ENCODE peak calls at places on chromosomes 4 and X, in nine cellular contexts. B, R, J, X, S, Y, I, K and L are unnamed samples.

GRCh38 chr4:4440333-4441061 is 53.6 kb downstream of the NSG1 start:
- DNase-seq in I (no peak), J (no peak), X (no peak), Y (no peak), S (no peak), K (no peak), R (no peak), B (no peak), L (no peak)

GRCh38 chrX:140572724-140573123 is 67.9 kb upstream of the SOX3 start:
- DNase-seq in I (peak; percentile 8), Y (no peak), B (no peak), R (peak; percentile 14), S (no peak), X (peak; percentile 27), K (peak; percentile 36), J (peak; percentile 21), L (no peak)

GRCh38 chrX:1465261-1466231 is 12.8 kb upstream of the ASMTL start:
- DNase-seq in J (no peak), Y (no peak), B (peak; percentile 32), S (no peak), R (no peak), I (no peak), X (no peak), K (peak; percentile 29), L (no peak)

GRCh38 chrX:124010157-124010556 is 48.7 kb downstream of the STAG2 start:
- DNase-seq in Y (no peak), X (no peak), J (no peak), R (no peak), B (no peak), S (no peak), K (no peak), I (no peak), L (no peak)

GRCh38 chrX:117835034-117835433 is 281.6 kb downstream of the KLHL13 start:
- DNase-seq in R (no peak), S (no peak), I (no peak), Y (no peak), B (no peak), X (no peak), K (no peak), J (no peak), L (no peak)

GRCh38 chrX:118773782-118774181 is 46.4 kb downstream of the IL13RA1 start:
- DNase-seq in X (no peak), S (no peak), I (no peak), R (no peak), J (no peak), Y (no peak), K (peak; percentile 51), B (no peak), L (no peak)

GRCh38 chr4:45580306-45580705 is 543.5 kb downstream of the GABRG1 start:
- DNase-seq in J (no peak), I (no peak), X (no peak), B (no peak), Y (no peak), S (no peak), R (no peak), K (no peak), L (no peak)

GRCh38 chr4:156949373-156949814 is 22.2 kb downstream of the PDGFC start:
- DNase-seq in Y (peak; percentile 94), B (no peak), K (no peak), X (peak; percentile 79), S (no peak), R (no peak), I (peak; percentile 95), J (no peak), L (no peak)

GRCh38 chrX:102624105-102624504 is 24.8 kb downstream of the ARMCX5 start:
- DNase-seq in S (no peak), B (no peak), J (no peak), Y (no peak), I (peak; percentile 56), R (no peak), X (peak; percentile 2), K (no peak), L (no peak)

GRCh38 chrX:107710617-107711391 is 64.8 kb downstream of the TSC22D3 start:
- DNase-seq in K (peak; percentile 40), X (peak; percentile 95), B (no peak), R (peak; percentile 36), S (no peak), I (peak; percentile 92), J (no peak), Y (peak; percentile 87), L (no peak)

GRCh38 chrX:47191331-47191730 is 2.3 kb upstream of the UBA1 start:
- DNase-seq in I (no peak), X (no peak), J (no peak), R (no peak), S (no peak), B (no peak), Y (peak; percentile 9), K (peak; percentile 45), L (no peak)

GRCh38 chr4:18508801-18509200 is 487.2 kb upstream of the LCORL start:
- DNase-seq in K (no peak), Y (no peak), J (no peak), I (no peak), S (no peak), B (no peak), R (no peak), X (no peak), L (no peak)

GRCh38 chr4:15677507-15677988 is 4.1 kb upstream of the FAM200B start:
- DNase-seq in B (no peak), J (no peak), S (no peak), X (peak; percentile 52), K (peak; percentile 48), Y (peak; percentile 43), R (no peak), I (peak; percentile 71), L (no peak)

GRCh38 chr4:145345401-145345800 is 136.3 kb upstream of the SMAD1 start:
- DNase-seq in K (no peak), X (no peak), S (no peak), B (no peak), Y (no peak), J (no peak), R (no peak), I (peak; percentile 84), L (no peak)

GRCh38 chr4:149223659-149224058 is 592.0 kb downstream of the IQCM start:
- DNase-seq in Y (no peak), I (peak; percentile 80), K (no peak), R (no peak), X (peak; percentile 1), S (no peak), J (no peak), B (no peak), L (no peak)

GRCh38 chrX:151505796-151506195 is 57.7 kb upstream of the PASD1 start:
- DNase-seq in J (peak; percentile 4), X (peak; percentile 0), I (no peak), K (peak; percentile 38), S (no peak), Y (peak; percentile 0), R (no peak), B (no peak), L (no peak)

GRCh38 chr4:123743821-123744220 is 347.2 kb downstream of the SPRY1 start:
- DNase-seq in B (no peak), X (peak; percentile 32), S (no peak), I (no peak), K (no peak), J (peak; percentile 8), Y (no peak), R (no peak), L (no peak)

GRCh38 chrX:79524642-79525041 is 157.5 kb upstream of the ITM2A start:
- DNase-seq in K (no peak), I (no peak), S (no peak), R (no peak), X (no peak), J (no peak), B (no peak), Y (no peak), L (no peak)

GRCh38 chr4:77740480-77740879 is 78.7 kb downstream of the CNOT6L start:
- DNase-seq in J (no peak), I (no peak), Y (no peak), B (no peak), R (no peak), X (no peak), K (no peak), S (no peak), L (no peak)

DNA sequence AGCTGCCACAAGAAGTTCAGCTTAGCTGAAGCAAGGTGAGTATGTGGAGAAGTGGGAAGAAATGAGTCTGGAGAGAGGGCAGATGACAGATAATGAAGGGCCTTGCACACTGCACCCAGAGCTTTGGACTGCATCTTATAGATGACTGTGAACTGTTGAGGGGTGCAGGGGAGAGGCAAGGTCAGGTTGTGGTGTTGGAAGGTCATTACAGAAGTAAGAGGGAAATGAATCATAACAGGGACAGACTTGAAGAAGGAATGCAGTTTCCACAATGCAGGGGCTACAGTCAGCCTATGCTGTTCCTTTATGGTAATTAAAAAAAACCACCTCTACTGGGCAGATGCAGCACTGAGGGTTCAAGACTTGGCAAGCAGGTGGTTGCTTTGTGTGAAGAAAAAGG is 4.8 kb upstream of the IGFBP7 start:
- DNase-seq in K (no peak), I (peak; percentile 94), R (no peak), Y (peak; percentile 43), S (no peak), X (peak; percentile 43), J (no peak), B (no peak), L (no peak)
- H3K27me3 ChIP-seq in K (no peaks in the 10 kb centered on the region), I (no peaks in the 10 kb centered on the region), R (peaks cover 3% of the 10 kb centered on the region), Y (no peaks in the 10 kb centered on the region), S (no peaks in the 10 kb centered on the region), X (peaks cover 2% of the 10 kb centered on the region), J (no peaks in the 10 kb centered on the region), B (no peaks in the 10 kb centered on the region), L (no peaks in the 10 kb centered on the region)

GRCh38 chr4:5993876-5994811 is 24.1 kb downstream of the C4orf50 start:
- DNase-seq in Y (no peak), I (no peak), S (no peak), X (no peak), K (no peak), R (no peak), J (no peak), B (no peak), L (no peak)
- H3K4me1 ChIP-seq in Y (no peaks in the 10 kb centered on the region), I (no peaks in the 10 kb centered on the region), S (no peaks in the 10 kb centered on the region), X (no peaks in the 10 kb centered on the region), K (no peaks in the 10 kb centered on the region), R (peaks cover 3% of the 10 kb centered on the region), J (peaks cover 4% of the 10 kb centered on the region), B (no peaks in the 10 kb centered on the region), L (no peaks in the 10 kb centered on the region)

GRCh38 chr4:111761531-111761930 is 383.7 kb upstream of the FAM241A start:
- DNase-seq in X (no peak), J (no peak), K (no peak), S (no peak), Y (no peak), R (no peak), B (no peak), I (no peak), L (no peak)
- H3K9me3 ChIP-seq in X (no peaks in the 10 kb centered on the region), J (no peaks in the 10 kb centered on the region), K (no peaks in the 10 kb centered on the region), S (no peaks in the 10 kb centered on the region), Y (no peaks in the 10 kb centered on the region), R (no peaks in the 10 kb centered on the region), B (no peaks in the 10 kb centered on the region), I (no peaks in the 10 kb centered on the region), L (no peaks in the 10 kb centered on the region)

DNA sequence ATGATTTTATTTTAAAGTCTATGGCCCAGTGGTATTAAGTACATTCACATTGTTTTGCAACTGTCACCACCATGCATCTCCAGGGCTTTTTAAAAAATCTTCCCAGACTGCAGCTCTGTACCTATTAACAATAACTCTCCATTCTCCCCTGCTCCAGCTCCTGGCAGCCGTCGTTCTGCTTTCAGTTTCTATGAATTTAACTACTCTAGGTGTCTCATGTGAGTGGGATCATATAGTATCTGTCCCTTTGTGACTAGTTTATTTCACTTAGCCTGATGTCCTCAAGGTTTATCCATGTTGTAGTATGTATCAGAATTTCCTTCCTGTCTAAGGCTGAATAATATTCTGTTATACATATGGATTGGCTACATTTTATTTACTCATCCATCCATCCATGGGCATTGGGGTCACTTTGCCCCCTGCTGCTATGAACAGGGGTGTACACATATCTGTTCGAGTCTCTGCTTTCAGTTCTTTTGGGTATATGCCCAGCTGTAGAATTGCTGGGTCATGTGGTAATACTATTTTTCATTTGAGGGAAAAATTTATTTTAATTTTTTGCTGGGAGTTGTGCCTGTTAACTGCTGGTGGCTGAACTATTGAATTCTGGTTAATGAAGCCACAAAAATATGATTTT is 131.3 kb downstream of the ARHGAP10 start:
- DNase-seq in K (no peak), Y (peak; percentile 23), S (no peak), R (no peak), X (peak; percentile 44), I (no peak), J (peak; percentile 37), B (no peak), L (no peak)
- H3K27me3 ChIP-seq in K (no peaks in the 10 kb centered on the region), Y (no peaks in the 10 kb centered on the region), S (no peaks in the 10 kb centered on the region), R (no peaks in the 10 kb centered on the region), X (no peaks in the 10 kb centered on the region), I (no peaks in the 10 kb centered on the region), J (no peaks in the 10 kb centered on the region), B (no peaks in the 10 kb centered on the region), L (no peaks in the 10 kb centered on the region)